ENCODE peak calls at places on chromosomes 12 and 14, in seven cellular contexts. E is AG09309, N is GM10248, O is sigmoid colon, F is endothelial cell, K is GM23338, A is H1. U is an unnamed sample.

GRCh38 chr14:103854822-103855733 is 7.7 kb upstream of the PPP1R13B start:
- DNase-seq in E (no peak), N (no peak), O (no peak), F (peak), K (peak), A (peak), U (no peak)

GRCh38 chr12:89064780-89065179 is 287.5 kb downstream of the DUSP6 start:
- DNase-seq in E (peak), N (no peak), O (no peak), F (no peak), K (no peak), A (no peak), U (peak)

GRCh38 chr12:54569072-54569471 is 19.4 kb downstream of the PPP1R1A start:
- DNase-seq in E (no peak), N (no peak), O (no peak), F (no peak), K (no peak), A (no peak), U (no peak)

GRCh38 chr12:24911284-24911791 is 37.6 kb downstream of the BCAT1 start:
- DNase-seq in E (no peak), N (no peak), O (no peak), F (no peak), K (no peak), A (peak), U (peak)

GRCh38 chr12:123078114-123078465 is 72.8 kb downstream of the PITPNM2 start:
- DNase-seq in E (no peak), N (no peak), O (no peak), F (no peak), K (no peak), A (no peak), U (no peak)

GRCh38 chr14:78705989-78706388 is 535.8 kb downstream of the NRXN3 start:
- DNase-seq in E (no peak), N (no peak), O (no peak), F (no peak), K (no peak), A (no peak), U (no peak)

GRCh38 chr14:70924521-70924920 is 17.3 kb downstream of the PCNX1 start:
- DNase-seq in E (no peak), N (no peak), O (no peak), F (no peak), K (no peak), A (no peak), U (no peak)

GRCh38 chr14:34867199-34867598 is 8.0 kb downstream of the BAZ1A start:
- DNase-seq in E (no peak), N (no peak), O (no peak), F (no peak), K (no peak), A (no peak), U (no peak)

GRCh38 chr12:122788387-122788786 is 14.0 kb downstream of the CCDC62 start:
- DNase-seq in E (peak), N (no peak), O (no peak), F (no peak), K (no peak), A (no peak), U (peak)

DNA sequence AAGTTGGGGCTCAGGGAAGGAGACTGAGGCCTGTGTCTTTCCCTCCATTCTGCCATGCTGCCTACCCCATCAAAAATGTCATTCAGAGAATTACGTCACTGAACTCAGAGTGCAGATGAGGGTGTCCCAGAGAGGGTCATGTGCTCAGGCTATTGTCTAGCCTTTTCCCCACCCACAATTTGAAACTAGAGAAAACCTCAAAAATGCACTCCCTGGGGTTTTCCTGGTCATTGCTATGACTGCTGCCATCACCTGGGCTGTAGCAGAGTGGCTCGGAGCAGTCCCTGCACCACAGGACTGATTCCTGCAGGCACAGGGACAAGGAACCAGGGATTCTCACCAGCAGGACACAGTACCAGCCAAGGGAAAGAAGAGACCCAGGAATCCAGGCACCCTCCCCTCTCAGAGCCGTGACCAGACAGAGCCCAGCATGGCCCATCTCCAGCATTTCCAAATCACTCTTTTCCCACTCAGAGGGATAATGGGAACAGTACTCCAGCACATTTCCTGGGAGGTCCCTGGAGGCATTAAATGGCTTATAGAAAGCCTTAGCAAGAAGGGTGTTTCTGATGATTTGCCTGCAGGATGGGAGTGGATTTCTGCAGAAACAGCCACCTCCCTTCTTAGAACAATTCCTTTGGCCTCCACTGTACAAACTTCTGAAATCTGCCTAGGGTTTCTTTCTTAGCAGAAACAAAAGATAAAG is 45.9 kb downstream of the VWF start:
- DNase-seq in E (no peak), N (peak), O (no peak), F (no peak), K (no peak), A (no peak), U (no peak)
- TF ChIP-seq CTCF in E (no peak), N (no peak), O (no peak), F (no peak), K (no peak), A (no peak), U (no peak)

GRCh38 chr14:105021656-105022275 is 883 bp upstream of the CDCA4 start:
- DNase-seq in E (no peak), N (no peak), O (no peak), F (peak), K (peak), A (peak), U (no peak)
- TF ChIP-seq CTCF in E (no peak), N (peak), O (no peak), F (no peak), K (peak), A (peak), U (peak)

DNA sequence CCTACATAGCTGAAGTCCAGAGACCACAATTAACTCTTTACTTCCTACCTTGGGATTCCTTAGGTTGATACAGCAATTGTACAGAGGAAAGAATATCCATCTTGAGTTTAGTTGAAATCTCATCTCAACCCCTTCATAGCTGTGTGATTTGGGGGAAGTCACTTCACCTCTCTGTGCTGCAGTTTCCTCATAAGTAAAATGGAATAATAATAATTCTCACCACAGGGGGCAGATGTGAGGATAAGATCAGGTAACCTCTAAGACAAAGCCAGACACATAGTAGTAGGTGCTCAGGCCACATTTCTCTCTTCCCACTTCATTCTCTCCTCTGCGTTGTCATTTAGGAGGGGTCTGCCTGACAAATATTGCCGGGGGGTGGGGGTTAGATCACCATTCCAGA is 6.7 kb downstream of the FOXN4 start:
- DNase-seq in E (no peak), N (no peak), O (no peak), F (no peak), K (peak), A (no peak), U (no peak)
- TF ChIP-seq CTCF in E (no peak), N (no peak), O (no peak), F (peak), K (peak), A (no peak), U (peak)

GRCh38 chr12:117903441-117903840 is 65.3 kb downstream of the KSR2 start:
- DNase-seq in E (no peak), N (no peak), O (no peak), F (no peak), K (no peak), A (no peak), U (no peak)

GRCh38 chr12:117908411-117908810 is 60.4 kb downstream of the KSR2 start:
- DNase-seq in E (no peak), N (no peak), O (no peak), F (no peak), K (no peak), A (no peak), U (no peak)

GRCh38 chr12:117904051-117904450 is 64.7 kb downstream of the KSR2 start:
- DNase-seq in E (no peak), N (no peak), O (no peak), F (no peak), K (no peak), A (no peak), U (no peak)

GRCh38 chr12:117911347-117911746 is 57.4 kb downstream of the KSR2 start:
- DNase-seq in E (no peak), N (no peak), O (no peak), F (no peak), K (no peak), A (no peak), U (no peak)

DNA sequence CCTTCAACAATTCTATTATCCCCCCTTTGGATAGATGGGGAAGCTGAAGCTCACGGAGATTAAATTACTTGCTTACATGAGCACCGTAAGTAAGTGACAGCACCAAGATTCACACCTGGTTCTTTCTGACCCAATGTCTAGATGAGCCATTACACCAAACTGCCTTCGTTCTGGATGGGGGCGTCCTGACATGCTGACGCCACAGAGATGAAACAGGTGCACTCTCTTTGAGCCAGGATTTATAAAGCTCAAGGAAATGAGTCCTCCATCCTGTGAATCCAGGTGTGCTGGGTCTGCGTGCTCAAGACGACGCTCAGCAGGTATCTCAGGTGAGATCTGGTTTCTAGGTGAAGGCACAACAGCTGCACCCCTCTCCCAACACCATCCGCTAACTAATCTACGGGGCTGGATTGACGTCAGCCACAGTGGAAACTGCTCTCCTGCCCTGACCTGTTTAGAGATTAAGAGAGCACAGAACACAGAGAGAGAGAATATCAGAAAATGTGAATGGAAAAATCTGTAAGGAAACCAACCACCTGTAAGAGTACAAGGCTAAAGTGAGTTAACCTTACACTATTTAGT is 61.6 kb downstream of the KSR2 start:
- DNase-seq in E (no peak), N (no peak), O (no peak), F (no peak), K (peak), A (no peak), U (no peak)
- TF ChIP-seq CTCF in E (no peak), N (no peak), O (no peak), F (no peak), K (peak), A (peak), U (no peak)

GRCh38 chr14:106848330-106849121 is 1322.1 kb downstream of the TMEM121 start:
- DNase-seq in E (no peak), N (peak), O (no peak), F (no peak), K (no peak), A (no peak), U (no peak)
- TF ChIP-seq CTCF in E (no peak), N (peak), O (no peak), F (no peak), K (no peak), A (no peak), U (peak)

DNA sequence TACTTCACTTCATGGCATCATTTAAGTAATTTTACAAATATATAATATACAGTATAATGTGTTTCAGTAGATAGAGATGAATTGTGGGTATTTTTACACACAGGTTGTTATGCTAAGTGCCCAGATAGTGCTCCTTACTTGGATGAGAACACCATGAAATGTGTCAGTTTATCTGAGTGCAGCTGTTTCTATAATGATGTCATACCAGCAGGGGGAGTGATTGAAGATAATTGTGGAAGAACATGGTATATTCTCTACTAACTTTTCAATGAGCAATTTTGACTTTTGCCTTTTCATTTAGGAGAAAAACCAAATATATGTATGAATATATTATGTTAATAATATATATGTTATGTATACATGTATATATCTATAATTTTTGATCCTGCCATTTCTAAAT is 221.6 kb downstream of the LRRK2 start:
- DNase-seq in E (no peak), N (peak), O (no peak), F (no peak), K (peak), A (no peak), U (no peak)
- TF ChIP-seq CTCF in E (peak), N (peak), O (no peak), F (peak), K (peak), A (no peak), U (peak)

DNA sequence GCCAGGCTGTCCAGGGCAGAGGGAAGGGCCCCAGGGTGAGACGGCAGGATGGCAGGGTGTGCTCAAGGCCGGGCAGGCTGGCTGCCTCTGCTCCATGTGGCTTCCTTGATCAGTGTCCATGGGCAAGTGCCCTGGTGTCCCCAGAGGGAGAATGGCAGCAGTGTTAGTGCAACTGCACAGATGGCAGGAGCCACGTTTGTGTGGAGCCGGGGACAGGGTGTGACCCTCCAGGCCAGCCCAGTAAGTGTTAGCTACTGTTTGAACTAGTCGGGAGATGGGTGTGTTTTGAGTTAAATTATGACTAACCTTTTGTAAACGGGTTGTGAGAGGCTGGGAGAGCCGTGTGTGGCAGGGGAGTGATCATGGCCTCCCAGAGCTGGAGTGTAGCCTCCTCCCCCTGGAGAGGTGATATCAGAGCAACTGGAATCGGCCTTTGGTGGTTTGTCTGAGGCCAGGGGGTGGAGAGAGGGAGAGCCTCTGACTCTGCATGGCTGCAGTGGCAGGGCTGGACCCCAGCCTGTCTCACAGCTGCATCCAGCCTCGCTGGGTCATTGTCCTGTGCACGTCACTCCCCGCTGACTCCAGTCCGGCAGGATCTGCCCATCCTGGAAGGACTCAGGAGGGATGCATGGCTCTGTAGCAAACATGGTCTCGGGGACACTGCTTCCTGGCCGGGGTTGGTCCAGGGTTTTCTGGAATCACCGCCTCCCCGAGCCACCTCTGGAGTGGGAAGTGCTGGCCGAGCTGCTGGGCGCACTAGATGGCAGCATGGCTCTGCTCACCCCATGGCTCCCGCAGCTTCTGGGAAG is 27.8 kb downstream of the AACS start:
- DNase-seq in E (peak), N (no peak), O (no peak), F (no peak), K (peak), A (no peak), U (peak)
- TF ChIP-seq CTCF in E (no peak), N (no peak), O (no peak), F (no peak), K (no peak), A (no peak), U (no peak)

GRCh38 chr12:6276247-6276887 is 34.1 kb upstream of the PLEKHG6 start:
- DNase-seq in E (no peak), N (no peak), O (peak), F (no peak), K (no peak), A (no peak), U (no peak)
- TF ChIP-seq CTCF in E (no peak), N (no peak), O (no peak), F (no peak), K (no peak), A (no peak), U (no peak)